ENCODE peak calls at places on chromosomes 12 and 14, in five cellular contexts. D is type B pancreatic cell; A is CD8-positive, alpha-beta T cell; O is foreskin fibroblast; J is iPS-NIHi11. M is an unnamed sample.

GRCh38 chr12:106135781-106136180 is 3.0 kb downstream of the NUAK1 start:
- DNase-seq in O (no peak), A (no peak), J (no peak), D (no peak), M (no peak)

GRCh38 chr12:45122776-45123380 is 72.0 kb upstream of the DBX2 start:
- DNase-seq in D (no peak), A (no peak), J (peak; percentile 51), O (peak; percentile 17), M (peak; percentile 69)

GRCh38 chr14:77043177-77043983 is 14.9 kb upstream of the IRF2BPL start:
- DNase-seq in O (peak; percentile 87), D (no peak), J (no peak), A (no peak), M (no peak)

GRCh38 chr12:93990832-93991748 is 157.3 kb upstream of the PLXNC1 start:
- DNase-seq in D (no peak), J (peak; percentile 47), O (peak; percentile 61), A (no peak), M (peak; percentile 92)

GRCh38 chr14:38836539-38836938 is 266.5 kb downstream of the SEC23A start:
- DNase-seq in J (no peak), A (no peak), O (no peak), D (no peak), M (no peak)

GRCh38 chr12:123813349-123813748 is 51.2 kb downstream of the DNAH10 start:
- DNase-seq in O (peak; percentile 36), A (no peak), D (no peak), J (no peak), M (no peak)

GRCh38 chr14:45252356-45253069 is 489 bp downstream of the MIS18BP1 start:
- DNase-seq in O (no peak), D (no peak), A (no peak), J (no peak), M (peak; percentile 40)

GRCh38 chr12:57602544-57602943 is 2.1 kb upstream of the DTX3 start:
- DNase-seq in J (no peak), A (no peak), D (no peak), O (no peak), M (no peak)

GRCh38 chr12:108237272-108237671 is 101.8 kb downstream of the CMKLR1 start:
- DNase-seq in D (no peak), A (no peak), O (no peak), J (no peak), M (peak; percentile 56)

GRCh38 chr14:98816195-98816594 is 455.8 kb downstream of the BCL11B start:
- DNase-seq in A (no peak), J (no peak), O (no peak), D (no peak), M (no peak)

GRCh38 chr12:52380271-52380694 is 5.2 kb downstream of the KRT84 start:
- DNase-seq in D (no peak), A (no peak), J (peak; percentile 69), O (no peak), M (peak; percentile 49)

GRCh38 chr14:23120405-23121251 is 1.6 kb upstream of the CEBPE start:
- DNase-seq in A (peak; percentile 50), J (peak; percentile 94), D (peak; percentile 90), O (peak; percentile 74), M (peak; percentile 94)

GRCh38 chr12:54216580-54217308 is 28.0 kb upstream of the SMUG1 start:
- DNase-seq in D (peak; percentile 83), O (peak; percentile 66), J (peak; percentile 73), A (peak; percentile 55), M (peak; percentile 97)

GRCh38 chr14:105857816-105858675 is 331.7 kb downstream of the TMEM121 start:
- DNase-seq in D (peak; percentile 58), A (no peak), O (no peak), J (no peak), M (no peak)

GRCh38 chr12:99097170-99097569 is 452.1 kb downstream of the APAF1 start:
- DNase-seq in O (no peak), A (no peak), J (no peak), D (no peak), M (no peak)

GRCh38 chr12:92675092-92675865 is 27.5 kb upstream of the PLEKHG7 start:
- DNase-seq in J (no peak), O (no peak), A (no peak), D (no peak), M (no peak)

GRCh38 chr12:96036765-96037455 is 1.5 kb upstream of the LTA4H start:
- DNase-seq in D (no peak), J (no peak), A (no peak), O (peak; percentile 51), M (no peak)

GRCh38 chr14:49505026-49505766 is 81.0 kb downstream of the RPS29 start:
- DNase-seq in A (no peak), O (no peak), D (no peak), J (no peak), M (peak; percentile 98)

GRCh38 chr12:123571343-123571813 is 13.0 kb upstream of the TMED2 start:
- DNase-seq in J (peak; percentile 56), D (no peak), O (peak; percentile 80), A (no peak), M (peak; percentile 65)

GRCh38 chr12:96889273-96889933 is 17.7 kb upstream of the NEDD1 start:
- DNase-seq in D (no peak), J (peak; percentile 15), A (no peak), O (peak; percentile 32), M (peak; percentile 49)

GRCh38 chr12:27333311-27334009 is 824 bp downstream of the BMAL2 start:
- DNase-seq in A (no peak), J (no peak), D (peak; percentile 70), O (no peak), M (no peak)

GRCh38 chr12:56688129-56688845 is at the start of gene PTGES3:
- DNase-seq in A (peak; percentile 94), J (peak; percentile 97), D (peak; percentile 99), O (peak; percentile 97), M (peak; percentile 99)

GRCh38 chr12:85329913-85330312 is 49.9 kb downstream of the ALX1 start:
- DNase-seq in J (no peak), A (no peak), D (no peak), O (no peak), M (no peak)

GRCh38 chr12:105554223-105554678 is 223.8 kb downstream of the C12orf75 start:
- DNase-seq in J (peak; percentile 23), O (no peak), D (no peak), A (no peak), M (peak; percentile 90)

GRCh38 chr12:129696952-129697351 is 206.9 kb downstream of the TMEM132D start:
- DNase-seq in O (no peak), D (no peak), A (no peak), J (no peak), M (no peak)

GRCh38 chr14:100083706-100084105 is 18.5 kb downstream of the EVL start:
- DNase-seq in A (no peak), J (no peak), O (no peak), D (no peak), M (no peak)

GRCh38 chr14:22163051-22163450 is 426.0 kb downstream of the DAD1 start:
- DNase-seq in O (no peak), D (no peak), J (no peak), A (no peak), M (peak; percentile 22)

GRCh38 chr12:68240975-68241374 is 12.4 kb downstream of the IL22 start:
- DNase-seq in O (no peak), A (no peak), D (no peak), J (no peak), M (no peak)

GRCh38 chr14:30621354-30621953 is 665 bp upstream of the SCFD1 start:
- DNase-seq in J (peak; percentile 11), A (no peak), D (no peak), O (no peak), M (peak; percentile 75)

GRCh38 chr12:95739561-95740313 is 50.8 kb downstream of the NTN4 start:
- DNase-seq in J (no peak), O (no peak), D (no peak), A (no peak), M (no peak)

GRCh38 chr12:119661882-119662281 is 6.1 kb upstream of the PRKAB1 start:
- DNase-seq in J (no peak), O (no peak), A (no peak), D (no peak), M (no peak)

GRCh38 chr12:31591308-31591901 is 469 bp upstream of the DENND5B start:
- DNase-seq in A (no peak), D (no peak), J (peak; percentile 12), O (peak; percentile 6), M (peak; percentile 39)

GRCh38 chr12:64890873-64891468 is 66.5 kb downstream of the TBC1D30 start:
- DNase-seq in A (no peak), J (peak; percentile 66), O (peak; percentile 38), D (no peak), M (peak; percentile 73)

GRCh38 chr12:109696485-109697269 is 16.9 kb upstream of the FAM222A start:
- DNase-seq in A (no peak), J (no peak), D (no peak), O (no peak), M (no peak)

GRCh38 chr14:69107407-69108003 is 45.4 kb downstream of the DCAF5 start:
- DNase-seq in A (no peak), D (no peak), J (peak; percentile 68), O (peak; percentile 54), M (peak; percentile 79)

GRCh38 chr12:55681142-55682077 is 26.3 kb downstream of the ITGA7 start:
- DNase-seq in O (peak; percentile 79), D (no peak), J (peak; percentile 85), A (no peak), M (peak; percentile 97)

GRCh38 chr12:38886931-38887330 is 18.5 kb downstream of the CPNE8 start:
- DNase-seq in O (no peak), D (no peak), A (no peak), J (no peak), M (no peak)

GRCh38 chr14:104152686-104153398 is 14.5 kb downstream of the KIF26A start:
- DNase-seq in O (no peak), D (no peak), A (no peak), J (no peak), M (no peak)

GRCh38 chr14:25696176-25696575 is 646.2 kb upstream of the STXBP6 start:
- DNase-seq in A (no peak), J (no peak), D (no peak), O (no peak), M (no peak)